ENCODE peak calls at places on chromosomes 7 and 10, in seven cellular contexts. J is lower lobe of right lung, B is testis, F is GM23338, V is right atrium auricular region, D is IMR-90, H is adrenal gland. N is an unnamed sample. For H3K36me3 and H3K4me1, the result is how much of the 10 kb centered on the place peaks cover.

GRCh38 chr10:114694735-114695134 is 36.7 kb upstream of the ABLIM1 start:
- DNase-seq in D (no peak), H (no peak), J (no peak), F (peak), B (peak), V (no peak), N (peak)

GRCh38 chr10:132937861-132938260 is 4.5 kb downstream of the CFAP46 start:
- DNase-seq in H (no peak), J (peak), F (no peak), D (no peak), V (no peak), B (no peak), N (peak)

GRCh38 chr10:68471063-68471585 is 649 bp downstream of the DNA2 start:
- DNase-seq in V (no peak), H (no peak), B (no peak), J (no peak), F (peak), D (no peak), N (no peak)

GRCh38 chr7:107879400-107880035 is 11.5 kb upstream of the DLD start:
- DNase-seq in D (peak), H (no peak), V (no peak), F (peak), J (no peak), B (peak), N (no peak)

GRCh38 chr10:75347211-75347610 is 54.4 kb downstream of the ZNF503 start:
- DNase-seq in H (no peak), V (no peak), B (no peak), D (no peak), F (no peak), J (no peak), N (no peak)

GRCh38 chr7:148662646-148663045 is 36.1 kb upstream of the CUL1 start:
- DNase-seq in F (no peak), D (no peak), H (no peak), B (peak), V (no peak), J (no peak), N (no peak)

GRCh38 chr10:13642293-13642692 is 55.5 kb downstream of the PRPF18 start:
- DNase-seq in H (no peak), D (no peak), B (no peak), F (peak), V (no peak), J (no peak), N (no peak)

GRCh38 chr7:35036361-35037171 is 719 bp downstream of the DPY19L1 start:
- DNase-seq in B (peak), J (peak), F (peak), H (peak), V (peak), D (peak), N (peak)

GRCh38 chr10:67175354-67175753 is 249.5 kb downstream of the LRRTM3 start:
- DNase-seq in B (no peak), D (no peak), F (no peak), V (no peak), J (no peak), H (no peak), N (no peak)

GRCh38 chr7:469591-469961 is 50.1 kb downstream of the PDGFA start:
- DNase-seq in H (no peak), D (no peak), B (no peak), J (no peak), V (no peak), F (no peak), N (no peak)

GRCh38 chr7:1447551-1448244 is 11.6 kb downstream of the MICALL2 start:
- DNase-seq in B (no peak), H (no peak), D (peak), V (no peak), F (no peak), J (no peak), N (no peak)

GRCh38 chr7:17239683-17240521 is 58.5 kb upstream of the AHR start:
- DNase-seq in V (no peak), J (no peak), F (no peak), D (peak), B (no peak), H (no peak), N (no peak)

GRCh38 chr10:80459047-80459865 is 5.1 kb downstream of the TSPAN14 start:
- DNase-seq in D (no peak), H (no peak), V (peak), F (peak), B (peak), J (peak), N (peak)

GRCh38 chr7:137462074-137462715 is 118.7 kb upstream of the PTN start:
- DNase-seq in D (peak), J (no peak), H (no peak), F (no peak), B (no peak), V (no peak), N (no peak)

GRCh38 chr10:70233109-70233938 is at the start of gene PPA1:
- DNase-seq in V (peak), D (peak), F (peak), J (peak), B (peak), H (peak), N (peak)

GRCh38 chr10:28284126-28284525 is 18.7 kb downstream of the MPP7 start:
- DNase-seq in D (no peak), F (no peak), B (no peak), H (no peak), V (no peak), J (no peak), N (no peak)

GRCh38 chr7:23012797-23013714 is 874 bp downstream of the HYCC1 start:
- DNase-seq in H (peak), J (peak), B (peak), D (no peak), V (no peak), F (peak), N (peak)

GRCh38 chr7:126856691-126857291 is 395.9 kb downstream of the GRM8 start:
- DNase-seq in B (no peak), F (peak), H (no peak), J (no peak), D (no peak), V (no peak), N (no peak)

GRCh38 chr10:131770946-131771633 is 129.7 kb upstream of the PPP2R2D start:
- DNase-seq in D (no peak), B (no peak), J (no peak), F (no peak), V (no peak), H (no peak), N (no peak)

GRCh38 chr10:3514691-3515090 is 270.3 kb downstream of the KLF6 start:
- DNase-seq in B (no peak), D (no peak), F (no peak), H (no peak), J (no peak), V (no peak), N (no peak)

DNA sequence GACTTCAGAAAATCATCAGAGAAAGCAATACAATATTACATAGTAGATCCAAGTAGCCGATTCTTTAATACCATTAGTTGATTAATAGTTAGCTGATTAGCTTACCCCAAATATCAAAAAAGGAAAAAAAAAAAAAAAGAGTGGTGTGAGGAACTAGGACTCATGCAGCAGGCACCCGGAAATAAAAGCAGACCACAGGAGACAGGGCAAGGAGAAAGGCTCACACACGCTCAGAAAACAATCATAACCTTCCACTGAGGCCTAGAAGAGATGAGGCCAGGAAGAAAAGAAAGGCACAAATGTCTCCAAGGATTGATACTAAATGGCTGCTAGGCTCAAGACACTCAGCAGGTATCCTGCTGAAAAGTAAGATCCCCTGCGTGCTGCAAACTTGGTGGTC is 25.9 kb downstream of the TRDMT1 start:
- DNase-seq in H (no peak), J (no peak), V (no peak), F (no peak), B (peak), D (peak), N (no peak)
- H3K36me3 ChIP-seq in H (under half), J (under half), V (under half), F (under half), B (under half), D (under half), N (under half)

GRCh38 chr10:44972874-44973306 is 5.7 kb downstream of the DEPP1 start:
- DNase-seq in V (no peak), B (no peak), F (no peak), J (no peak), H (no peak), D (no peak), N (no peak)
- H3K4me1 ChIP-seq in V (half or more), B (under half), F (under half), J (half or more), H (under half), D (under half), N (under half)

GRCh38 chr7:47755248-47755647 is 173.3 kb upstream of the TNS3 start:
- DNase-seq in B (no peak), H (no peak), V (no peak), D (no peak), F (no peak), J (no peak), N (no peak)

GRCh38 chr7:47762207-47762606 is 180.3 kb upstream of the TNS3 start:
- DNase-seq in F (no peak), V (no peak), B (no peak), J (no peak), H (no peak), D (no peak), N (no peak)

GRCh38 chr7:47758546-47758945 is 176.6 kb upstream of the TNS3 start:
- DNase-seq in H (peak), D (peak), V (no peak), B (no peak), F (no peak), J (no peak), N (no peak)

GRCh38 chr7:47759056-47759706 is 177.3 kb upstream of the TNS3 start:
- DNase-seq in B (no peak), F (no peak), H (no peak), D (no peak), J (no peak), V (no peak), N (no peak)

GRCh38 chr7:47757946-47758371 is 176.0 kb upstream of the TNS3 start:
- DNase-seq in J (peak), B (peak), H (peak), V (peak), F (no peak), D (peak), N (peak)
- TF ChIP-seq CTCF in J (no peak), B (no peak), H (no peak), V (no peak), F (no peak), D (no peak), N (no peak)

DNA sequence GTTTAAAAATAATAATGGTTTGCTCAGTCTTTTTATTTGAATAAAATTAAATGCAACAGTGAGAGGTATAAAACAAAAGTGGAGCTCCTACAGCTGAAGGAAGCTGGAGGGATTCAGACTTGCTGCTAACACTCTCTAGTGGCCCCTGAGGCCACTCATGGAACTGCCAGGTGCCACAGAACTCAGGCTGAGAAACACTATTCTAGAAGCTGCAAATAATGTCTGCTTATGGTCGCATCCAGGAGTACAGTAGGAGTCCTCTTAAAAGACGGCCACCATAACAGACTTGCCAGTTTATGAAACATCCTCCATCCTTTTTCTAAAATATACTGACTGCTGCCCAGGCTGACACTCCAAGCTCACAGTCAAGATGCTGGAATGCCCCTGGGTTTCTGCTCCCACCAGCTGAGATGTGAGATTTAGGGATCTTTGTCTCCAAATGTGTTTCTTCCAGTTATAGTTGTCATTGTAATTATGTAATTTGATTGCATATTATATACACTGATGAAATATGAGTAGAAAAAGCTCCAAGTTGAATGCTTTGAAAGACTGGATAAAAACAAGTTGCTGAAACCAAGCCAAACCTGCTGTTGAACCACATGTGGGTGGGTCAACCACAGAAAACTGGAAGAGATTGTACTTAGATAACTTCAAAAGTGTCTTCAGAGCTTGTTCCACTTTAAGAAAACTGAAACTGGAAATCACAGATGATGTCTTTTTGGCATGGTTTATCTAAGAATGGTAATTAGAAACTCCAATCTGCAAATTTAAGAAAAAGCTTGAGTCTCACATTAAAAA is 213.7 kb upstream of the AOAH start:
- DNase-seq in F (no peak), D (no peak), H (no peak), J (no peak), B (no peak), V (no peak), N (no peak)
- H3K36me3 ChIP-seq in F (under half), D (under half), H (under half), J (under half), B (under half), V (under half), N (under half)

DNA sequence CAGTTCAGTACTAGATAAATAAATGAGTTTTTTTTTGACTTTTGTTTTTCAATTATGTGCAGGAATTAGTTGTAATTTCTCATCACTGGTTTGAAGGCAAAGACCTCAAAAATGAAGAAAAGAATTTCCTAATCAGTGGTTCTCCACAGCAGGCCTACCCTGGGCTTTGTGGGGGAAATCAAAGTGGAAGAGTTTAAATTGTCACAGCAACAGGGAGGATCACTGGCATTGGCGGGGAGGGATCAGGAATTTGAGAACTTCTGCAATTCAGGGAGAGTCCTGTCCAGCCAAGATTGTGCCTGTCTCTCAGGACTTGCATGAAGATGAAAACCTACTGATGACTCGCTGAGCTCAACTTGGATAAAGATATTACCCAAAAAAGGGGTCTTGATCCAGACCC is 70.1 kb downstream of the HACD1 start:
- DNase-seq in H (no peak), F (no peak), D (no peak), V (no peak), J (no peak), B (no peak), N (no peak)
- H3K4me1 ChIP-seq in H (under half), F (under half), D (under half), V (under half), J (under half), B (under half), N (under half)

DNA sequence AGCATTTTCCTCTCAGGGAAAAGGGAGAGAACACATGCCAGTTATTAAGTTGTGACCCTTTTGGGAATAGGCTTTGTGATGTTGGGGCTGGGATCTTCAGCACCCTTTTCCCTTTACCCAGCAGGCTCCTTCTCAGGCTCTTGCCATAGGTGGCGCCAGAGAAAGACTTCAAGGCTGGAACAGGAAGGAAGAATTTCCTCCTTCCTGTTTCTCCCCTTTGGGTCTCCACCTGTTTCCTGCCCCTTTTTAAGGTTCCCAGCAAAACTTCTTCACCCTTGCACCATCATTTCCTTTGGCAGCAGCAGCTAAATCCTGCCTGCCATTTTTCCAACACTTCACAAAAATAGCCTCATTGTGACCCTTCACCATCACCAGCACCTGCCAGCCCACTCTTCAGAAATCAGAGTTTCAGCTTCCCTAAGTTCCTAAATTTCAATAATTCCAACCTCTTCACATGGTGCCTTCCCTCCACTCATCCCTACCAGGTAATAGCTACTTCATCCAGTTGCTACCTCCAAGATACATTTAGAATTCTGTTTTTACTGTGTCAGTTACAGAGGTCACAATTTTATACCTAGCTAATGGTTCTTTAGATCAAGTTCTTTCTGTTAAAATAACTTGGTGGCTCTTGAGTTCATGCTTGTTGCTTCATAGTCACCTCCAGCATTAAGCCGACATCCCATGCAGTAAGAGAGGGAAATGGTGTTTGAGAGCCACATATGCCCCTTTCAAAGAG is 22.4 kb upstream of the FOXK1 start:
- DNase-seq in H (no peak), D (no peak), J (no peak), V (no peak), B (no peak), F (peak), N (no peak)
- TF ChIP-seq CTCF in H (no peak), D (no peak), J (peak), V (no peak), B (no peak), F (peak), N (no peak)

DNA sequence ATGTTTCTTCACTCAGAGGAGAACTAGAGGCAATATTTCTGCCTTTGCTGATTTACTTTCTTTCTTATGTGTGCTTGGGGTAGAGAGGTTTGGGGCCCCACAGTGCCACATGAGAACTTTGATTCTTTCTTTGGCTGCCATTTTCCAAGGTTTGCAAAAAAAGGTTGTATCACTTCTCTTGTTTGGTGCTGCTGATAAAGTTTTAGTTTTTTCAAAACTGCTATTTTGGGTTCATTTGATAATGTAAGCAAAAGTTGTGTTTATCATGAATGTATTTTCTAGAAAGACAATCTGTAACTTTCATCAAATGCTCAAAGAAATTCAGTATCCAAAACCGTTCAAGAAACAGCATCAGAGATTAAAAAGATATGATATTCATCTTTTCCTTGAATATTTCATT is 30.6 kb upstream of the PARP12 start:
- DNase-seq in J (no peak), F (no peak), V (no peak), H (no peak), B (no peak), D (no peak), N (no peak)
- H3K36me3 ChIP-seq in J (half or more), F (under half), V (half or more), H (half or more), B (under half), D (under half), N (under half)

GRCh38 chr7:74175270-74175803 is 1.2 kb downstream of the EIF4H start:
- DNase-seq in V (no peak), J (no peak), F (no peak), B (no peak), H (no peak), D (no peak), N (no peak)
- H3K4me1 ChIP-seq in V (half or more), J (half or more), F (under half), B (under half), H (half or more), D (under half), N (half or more)

GRCh38 chr7:44085549-44085948 is 3.2 kb upstream of the POLM start:
- DNase-seq in V (no peak), D (no peak), H (no peak), J (peak), F (peak), B (no peak), N (no peak)
- TF ChIP-seq CTCF in V (no peak), D (no peak), H (no peak), J (no peak), F (peak), B (no peak), N (no peak)